ENCODE peak calls at places on chromosomes 7 and 10, in five cellular contexts. H is adrenal gland; M is psoas muscle; L is CD4-positive, alpha-beta memory T cell; K is tibial nerve. O is an unnamed sample. For H3K4me1 and H3K27me3, the result is how much of the 10 kb centered on the place peaks cover.

GRCh38 chr7:78514653-78515052 is 716.1 kb downstream of the PHTF2 start:
- DNase-seq in H (no peak), K (no peak), L (no peak), M (no peak), O (no peak)

GRCh38 chr7:128150223-128150622 is 90.9 kb upstream of the LEP start:
- DNase-seq in H (no peak), L (no peak), M (no peak), K (no peak), O (no peak)

GRCh38 chr7:64876792-64877713 is 26.0 kb upstream of the ZNF273 start:
- DNase-seq in K (no peak), M (peak), H (peak), L (peak), O (no peak)

GRCh38 chr10:7506571-7506970 is 95.7 kb upstream of the SFMBT2 start:
- DNase-seq in M (no peak), L (no peak), H (no peak), K (no peak), O (no peak)

GRCh38 chr10:16146993-16147392 is 286.7 kb upstream of the MINDY3 start:
- DNase-seq in K (no peak), H (no peak), M (no peak), L (no peak), O (no peak)

GRCh38 chr7:100034871-100035510 is 14.6 kb upstream of the ZSCAN21 start:
- DNase-seq in M (no peak), L (no peak), K (no peak), H (peak), O (no peak)

GRCh38 chr10:4431114-4431862 is 394.7 kb upstream of the AKR1E2 start:
- DNase-seq in M (no peak), H (no peak), K (no peak), L (no peak), O (peak)

GRCh38 chr7:101813414-101814019 is 3.9 kb upstream of the CUX1 start:
- DNase-seq in M (no peak), K (no peak), H (no peak), L (no peak), O (no peak)

GRCh38 chr10:75096749-75097148 is 14.7 kb upstream of the SAMD8 start:
- DNase-seq in L (no peak), M (no peak), H (no peak), K (no peak), O (no peak)

GRCh38 chr7:43647772-43648643 is 65.1 kb downstream of the STK17A start:
- DNase-seq in M (peak), L (peak), H (peak), K (peak), O (peak)

GRCh38 chr7:74503943-74504342 is 50.2 kb downstream of the GTF2IRD1 start:
- DNase-seq in K (no peak), L (no peak), H (no peak), M (no peak), O (no peak)

GRCh38 chr7:3067193-3067592 is 23.5 kb upstream of the CARD11 start:
- DNase-seq in L (peak), K (no peak), M (no peak), H (no peak), O (no peak)

GRCh38 chr7:157507987-157508386 is 171.2 kb downstream of the DNAJB6 start:
- DNase-seq in M (no peak), K (no peak), L (no peak), H (no peak), O (no peak)

GRCh38 chr10:1102836-1103235 is 46.7 kb downstream of the WDR37 start:
- DNase-seq in H (no peak), M (no peak), L (no peak), K (no peak), O (no peak)

GRCh38 chr10:129662386-129662785 is 195.3 kb downstream of the MGMT start:
- DNase-seq in L (no peak), H (no peak), M (no peak), K (no peak), O (no peak)

DNA sequence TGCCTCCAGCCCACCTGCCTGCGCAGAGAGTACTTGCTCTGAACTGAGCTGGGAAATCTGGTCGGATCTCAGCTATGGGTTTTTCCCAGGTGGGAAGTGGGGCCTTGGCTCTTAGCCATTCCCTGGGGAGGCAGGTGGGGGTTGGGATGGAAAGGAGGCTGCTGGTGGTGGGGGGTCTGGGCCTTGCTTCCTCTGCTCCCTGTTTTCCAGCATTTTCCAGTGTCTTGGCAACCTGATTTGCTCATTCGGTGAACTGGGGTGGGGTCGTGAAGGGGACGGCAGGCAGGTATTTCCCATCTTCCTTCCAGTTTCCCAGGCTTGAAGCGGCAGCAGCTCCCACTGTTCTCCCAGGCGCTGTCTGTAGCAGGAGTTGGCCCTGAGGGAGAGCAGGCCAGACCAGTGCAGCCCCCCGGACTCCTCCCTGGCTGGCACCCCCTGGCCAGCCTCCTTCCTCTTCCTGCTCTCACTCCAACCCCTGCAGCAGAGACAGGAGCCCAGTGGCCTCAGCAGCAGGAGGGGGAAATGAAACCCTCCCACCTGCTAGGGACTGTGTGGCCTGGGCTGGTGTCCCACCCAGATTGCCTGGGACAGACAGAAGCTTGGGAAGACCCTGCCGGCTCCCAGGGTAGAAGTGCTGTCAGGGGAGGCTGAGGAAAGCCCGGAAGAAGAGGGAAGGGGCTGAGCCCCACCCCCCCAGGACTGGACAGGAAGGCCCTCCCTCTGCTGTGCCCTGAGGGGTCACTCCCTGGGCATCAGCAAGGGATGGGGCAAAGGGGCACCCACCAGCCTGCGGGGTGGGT is 6.6 kb downstream of the TRIM8 start:
- DNase-seq in H (no peak), K (no peak), M (peak), L (no peak), O (no peak)
- H3K4me1 ChIP-seq in H (half or more), K (half or more), M (half or more), L (half or more), O (under half)

DNA sequence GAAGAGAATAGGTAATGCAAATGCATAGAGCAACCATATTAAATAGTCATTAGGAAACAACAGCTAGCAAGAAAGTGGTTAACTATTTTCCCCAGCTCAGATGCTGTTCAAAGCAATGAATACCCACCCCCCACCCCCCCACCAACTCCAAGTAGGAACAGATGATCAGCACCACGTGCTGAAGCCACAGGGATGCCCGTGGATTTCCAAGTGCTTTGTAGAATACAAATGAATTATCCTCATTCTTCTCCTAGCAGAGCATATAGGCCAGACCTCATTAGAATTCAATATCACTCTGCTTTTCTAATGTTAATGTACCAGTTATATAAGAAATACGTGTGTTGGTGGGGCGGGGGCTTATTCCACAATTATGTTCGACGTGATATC is 205.7 kb downstream of the SKAP2 start:
- DNase-seq in K (no peak), L (no peak), M (no peak), H (no peak), O (no peak)
- H3K27ac ChIP-seq in K (no peak), L (no peak), M (no peak), H (no peak), O (no peak)

GRCh38 chr7:20320322-20320721 is 10.4 kb upstream of the ITGB8 start:
- DNase-seq in H (no peak), L (no peak), M (no peak), K (no peak), O (peak)

GRCh38 chr7:20327047-20327446 is 3.7 kb upstream of the ITGB8 start:
- DNase-seq in M (no peak), L (no peak), H (no peak), K (no peak), O (no peak)

GRCh38 chr7:20320786-20321185 is 9.9 kb upstream of the ITGB8 start:
- DNase-seq in H (no peak), L (no peak), M (no peak), K (no peak), O (no peak)

GRCh38 chr7:20328027-20328426 is 2.7 kb upstream of the ITGB8 start:
- DNase-seq in H (no peak), K (no peak), M (no peak), L (no peak), O (no peak)

GRCh38 chr7:20323587-20323986 is 7.1 kb upstream of the ITGB8 start:
- DNase-seq in L (no peak), H (no peak), K (no peak), M (no peak), O (peak)
- H3K27me3 ChIP-seq in L (under half), H (under half), K (under half), M (under half), O (under half)

GRCh38 chr10:119250641-119251314 is 43.4 kb downstream of the GRK5 start:
- DNase-seq in H (peak), L (no peak), K (no peak), M (no peak), O (no peak)
- H3K4me1 ChIP-seq in H (half or more), L (under half), K (half or more), M (under half), O (under half)

GRCh38 chr7:155521007-155521742 is 25.2 kb downstream of the CNPY1 start:
- DNase-seq in L (no peak), H (no peak), K (no peak), M (no peak), O (no peak)
- H3K27ac ChIP-seq in L (no peak), H (no peak), K (no peak), M (no peak), O (no peak)

O was measured in SJCRH30.